ENCODE peak calls at places on chromosomes 3 and 15, in six cellular contexts. One of them, this sample, is unnamed.

GRCh38 chr3:25548836-25549235 is 115.9 kb downstream of the TOP2B start:
- DNase-seq in EH: no peak
- DNase-seq in LoVo: no peak
- DNase-seq in AG09309: no peak
- DNase-seq in RKO: no peak
- DNase-seq in amygdala: no peak
- DNase-seq in this sample: no peak

GRCh38 chr3:11566478-11566877 is 77.2 kb downstream of the VGLL4 start:
- DNase-seq in amygdala: no peak
- DNase-seq in EH: no peak
- DNase-seq in AG09309: no peak
- DNase-seq in LoVo: no peak
- DNase-seq in RKO: no peak
- DNase-seq in this sample: no peak

GRCh38 chr3:129688310-129688895 is 81.9 kb upstream of the PLXND1 start:
- DNase-seq in amygdala: peak
- DNase-seq in RKO: no peak
- DNase-seq in AG09309: no peak
- DNase-seq in LoVo: no peak
- DNase-seq in EH: peak
- DNase-seq in this sample: peak

GRCh38 chr3:126551839-126552687 is 6.7 kb downstream of the C3orf22 start:
- DNase-seq in AG09309: no peak
- DNase-seq in RKO: no peak
- DNase-seq in EH: no peak
- DNase-seq in LoVo: no peak
- DNase-seq in amygdala: no peak
- DNase-seq in this sample: no peak

GRCh38 chr3:102240720-102241119 is 194.1 kb upstream of the ZPLD1 start:
- DNase-seq in RKO: no peak
- DNase-seq in AG09309: no peak
- DNase-seq in LoVo: no peak
- DNase-seq in EH: no peak
- DNase-seq in amygdala: no peak
- DNase-seq in this sample: no peak

GRCh38 chr3:79847928-79848327 is 80.1 kb upstream of the ROBO1 start:
- DNase-seq in amygdala: no peak
- DNase-seq in EH: no peak
- DNase-seq in AG09309: no peak
- DNase-seq in RKO: no peak
- DNase-seq in LoVo: no peak
- DNase-seq in this sample: no peak

GRCh38 chr15:40999190-40999589 is 45.9 kb downstream of the CHAC1 start:
- DNase-seq in AG09309: peak
- DNase-seq in RKO: no peak
- DNase-seq in LoVo: no peak
- DNase-seq in EH: peak
- DNase-seq in amygdala: no peak
- DNase-seq in this sample: peak

GRCh38 chr15:57323806-57324589 is 52.3 kb upstream of the CGNL1 start:
- DNase-seq in EH: peak
- DNase-seq in LoVo: peak
- DNase-seq in RKO: no peak
- DNase-seq in AG09309: no peak
- DNase-seq in amygdala: no peak
- DNase-seq in this sample: peak

GRCh38 chr3:64344721-64345207 is 119.5 kb upstream of the PRICKLE2 start:
- DNase-seq in amygdala: no peak
- DNase-seq in LoVo: no peak
- DNase-seq in EH: peak
- DNase-seq in RKO: peak
- DNase-seq in AG09309: no peak
- DNase-seq in this sample: peak

GRCh38 chr3:48034000-48034516 is 17.8 kb upstream of the MAP4 start:
- DNase-seq in amygdala: no peak
- DNase-seq in LoVo: peak
- DNase-seq in RKO: no peak
- DNase-seq in EH: peak
- DNase-seq in AG09309: no peak
- DNase-seq in this sample: peak

GRCh38 chr15:39471791-39472190 is 109.1 kb upstream of the THBS1 start:
- DNase-seq in EH: peak
- DNase-seq in amygdala: no peak
- DNase-seq in AG09309: no peak
- DNase-seq in RKO: no peak
- DNase-seq in LoVo: no peak
- DNase-seq in this sample: no peak

GRCh38 chr3:183265157-183265642 is 12.1 kb downstream of the B3GNT5 start:
- DNase-seq in EH: no peak
- DNase-seq in AG09309: no peak
- DNase-seq in amygdala: no peak
- DNase-seq in LoVo: no peak
- DNase-seq in RKO: no peak
- DNase-seq in this sample: no peak

GRCh38 chr3:194206375-194206774 is 70.4 kb downstream of the HES1 start:
- DNase-seq in EH: no peak
- DNase-seq in LoVo: no peak
- DNase-seq in amygdala: no peak
- DNase-seq in RKO: no peak
- DNase-seq in AG09309: no peak
- DNase-seq in this sample: no peak

GRCh38 chr3:107488942-107489341 is 33.8 kb upstream of the BBX start:
- DNase-seq in EH: no peak
- DNase-seq in RKO: no peak
- DNase-seq in LoVo: no peak
- DNase-seq in amygdala: no peak
- DNase-seq in AG09309: no peak
- DNase-seq in this sample: no peak

GRCh38 chr3:32577621-32578556 is 7.2 kb upstream of the DYNC1LI1 start:
- DNase-seq in RKO: no peak
- DNase-seq in LoVo: no peak
- DNase-seq in AG09309: peak
- DNase-seq in amygdala: no peak
- DNase-seq in EH: peak
- DNase-seq in this sample: no peak

GRCh38 chr3:21294768-21295167 is 456.2 kb downstream of the ZNF385D start:
- DNase-seq in AG09309: peak
- DNase-seq in amygdala: no peak
- DNase-seq in RKO: no peak
- DNase-seq in EH: peak
- DNase-seq in LoVo: no peak
- DNase-seq in this sample: no peak

GRCh38 chr3:52399131-52399530 is 45.8 kb downstream of the SEMA3G start:
- DNase-seq in AG09309: no peak
- DNase-seq in RKO: no peak
- DNase-seq in LoVo: no peak
- DNase-seq in amygdala: no peak
- DNase-seq in EH: no peak
- DNase-seq in this sample: no peak

GRCh38 chr15:79736435-79737000 is 160.3 kb downstream of the MTHFS start:
- DNase-seq in EH: no peak
- DNase-seq in LoVo: no peak
- DNase-seq in RKO: no peak
- DNase-seq in AG09309: no peak
- DNase-seq in amygdala: no peak
- DNase-seq in this sample: no peak

GRCh38 chr3:144096016-144096415 is 124.4 kb downstream of the DIPK2A start:
- DNase-seq in amygdala: no peak
- DNase-seq in EH: no peak
- DNase-seq in AG09309: no peak
- DNase-seq in LoVo: no peak
- DNase-seq in RKO: no peak
- DNase-seq in this sample: no peak

GRCh38 chr15:71790081-71790480 is 20.3 kb upstream of the NR2E3 start:
- DNase-seq in amygdala: no peak
- DNase-seq in LoVo: peak
- DNase-seq in EH: peak
- DNase-seq in AG09309: no peak
- DNase-seq in RKO: no peak
- DNase-seq in this sample: peak

GRCh38 chr15:84023636-84024035 is 211.9 kb upstream of the GOLGA6L4 start:
- DNase-seq in RKO: peak
- DNase-seq in AG09309: no peak
- DNase-seq in LoVo: no peak
- DNase-seq in amygdala: no peak
- DNase-seq in EH: peak
- DNase-seq in this sample: no peak

GRCh38 chr3:47780727-47781325 is 867 bp downstream of the SMARCC1 start:
- DNase-seq in RKO: peak
- DNase-seq in AG09309: no peak
- DNase-seq in amygdala: no peak
- DNase-seq in EH: peak
- DNase-seq in LoVo: peak
- DNase-seq in this sample: no peak

GRCh38 chr3:136671921-136672320 is 80.3 kb downstream of the STAG1 start:
- DNase-seq in LoVo: no peak
- DNase-seq in amygdala: no peak
- DNase-seq in AG09309: peak
- DNase-seq in RKO: no peak
- DNase-seq in EH: peak
- DNase-seq in this sample: no peak

GRCh38 chr15:99343208-99343607 is 91.9 kb downstream of the LRRC28 start:
- DNase-seq in RKO: no peak
- DNase-seq in amygdala: no peak
- DNase-seq in AG09309: no peak
- DNase-seq in LoVo: no peak
- DNase-seq in EH: no peak
- DNase-seq in this sample: no peak

GRCh38 chr3:167091186-167091585 is 288.9 kb downstream of the ZBBX start:
- DNase-seq in AG09309: no peak
- DNase-seq in RKO: no peak
- DNase-seq in EH: no peak
- DNase-seq in amygdala: no peak
- DNase-seq in LoVo: no peak
- DNase-seq in this sample: no peak

GRCh38 chr15:39896837-39897236 is 23.2 kb downstream of the GPR176 start:
- DNase-seq in amygdala: no peak
- DNase-seq in LoVo: no peak
- DNase-seq in EH: peak
- DNase-seq in AG09309: peak
- DNase-seq in RKO: no peak
- DNase-seq in this sample: no peak

GRCh38 chr3:134087046-134087974 is 57.6 kb upstream of the SLCO2A1 start:
- DNase-seq in LoVo: peak
- DNase-seq in RKO: no peak
- DNase-seq in amygdala: no peak
- DNase-seq in EH: no peak
- DNase-seq in AG09309: no peak
- DNase-seq in this sample: no peak

GRCh38 chr3:195905970-195906864 is 2.1 kb downstream of the TNK2 start:
- DNase-seq in EH: peak
- DNase-seq in RKO: peak
- DNase-seq in amygdala: no peak
- DNase-seq in LoVo: no peak
- DNase-seq in AG09309: no peak
- DNase-seq in this sample: no peak

GRCh38 chr3:195544634-195545033 is 1.5 kb upstream of the PPP1R2 start:
- DNase-seq in LoVo: no peak
- DNase-seq in amygdala: no peak
- DNase-seq in RKO: no peak
- DNase-seq in AG09309: no peak
- DNase-seq in EH: no peak
- DNase-seq in this sample: peak

GRCh38 chr3:27794211-27794610 is 72.1 kb upstream of the EOMES start:
- DNase-seq in RKO: no peak
- DNase-seq in amygdala: no peak
- DNase-seq in LoVo: no peak
- DNase-seq in AG09309: no peak
- DNase-seq in EH: no peak
- DNase-seq in this sample: no peak

GRCh38 chr3:47318921-47319320 is 36.2 kb downstream of the KLHL18 start:
- DNase-seq in amygdala: no peak
- DNase-seq in RKO: no peak
- DNase-seq in EH: peak
- DNase-seq in AG09309: no peak
- DNase-seq in LoVo: no peak
- DNase-seq in this sample: no peak

GRCh38 chr3:52534281-52535183 is 875 bp upstream of the NT5DC2 start:
- DNase-seq in AG09309: no peak
- DNase-seq in RKO: peak
- DNase-seq in LoVo: no peak
- DNase-seq in amygdala: no peak
- DNase-seq in EH: peak
- DNase-seq in this sample: peak

GRCh38 chr15:70199601-70200000 is 101.9 kb upstream of the TLE3 start:
- DNase-seq in amygdala: no peak
- DNase-seq in AG09309: no peak
- DNase-seq in EH: peak
- DNase-seq in LoVo: no peak
- DNase-seq in RKO: no peak
- DNase-seq in this sample: no peak

GRCh38 chr15:92033319-92033718 is 179.8 kb downstream of the SLCO3A1 start:
- DNase-seq in amygdala: no peak
- DNase-seq in AG09309: no peak
- DNase-seq in RKO: no peak
- DNase-seq in EH: no peak
- DNase-seq in LoVo: no peak
- DNase-seq in this sample: no peak